ENCODE peak calls at places on chromosomes 16 and 17, in seven cellular contexts. H is fibroblast of the aortic adventitia, K is GM10248, U is cardiac fibroblast, M is astrocyte of the spinal cord, O is A549, J is tibial artery. Y is an unnamed sample.

GRCh38 chr17:17325816-17326215 is 22.6 kb downstream of the NT5M start:
- DNase-seq in H (no peak), K (peak), U (no peak), M (no peak), O (no peak), J (no peak), Y (no peak)

GRCh38 chr17:19937522-19937921 is 40.1 kb downstream of the AKAP10 start:
- DNase-seq in H (no peak), K (no peak), U (peak), M (no peak), O (no peak), J (no peak), Y (no peak)

GRCh38 chr17:17971431-17972125 is 622 bp downstream of the TOM1L2 start:
- DNase-seq in H (peak), K (no peak), U (peak), M (no peak), O (peak), J (peak), Y (no peak)

GRCh38 chr17:13587487-13588338 is 14.0 kb downstream of the HS3ST3A1 start:
- DNase-seq in H (peak), K (no peak), U (no peak), M (no peak), O (no peak), J (no peak), Y (no peak)

GRCh38 chr16:52851211-52851740 is 201.4 kb downstream of the CHD9NB start:
- DNase-seq in H (no peak), K (no peak), U (no peak), M (no peak), O (no peak), J (no peak), Y (no peak)

GRCh38 chr17:31321481-31321880 is at the start of gene EVI2A:
- DNase-seq in H (peak), K (peak), U (peak), M (peak), O (no peak), J (peak), Y (no peak)

GRCh38 chr16:1713331-1713730 is 7.3 kb downstream of the MAPK8IP3 start:
- DNase-seq in H (no peak), K (no peak), U (no peak), M (no peak), O (no peak), J (no peak), Y (no peak)

GRCh38 chr17:17061516-17061915 is 19.3 kb downstream of the MPRIP start:
- DNase-seq in H (no peak), K (no peak), U (no peak), M (no peak), O (no peak), J (peak), Y (no peak)

GRCh38 chr17:5699789-5700188 is 115.5 kb upstream of the NLRP1 start:
- DNase-seq in H (no peak), K (no peak), U (no peak), M (no peak), O (no peak), J (no peak), Y (peak)

GRCh38 chr17:45756266-45756989 is 27.7 kb upstream of the CRHR1 start:
- DNase-seq in H (no peak), K (no peak), U (no peak), M (no peak), O (no peak), J (no peak), Y (no peak)

GRCh38 chr16:47136101-47136820 is 7.5 kb downstream of the NETO2 start:
- DNase-seq in H (peak), K (peak), U (peak), M (peak), O (peak), J (no peak), Y (no peak)

GRCh38 chr16:10497132-10498088 is 83.0 kb downstream of the EMP2 start:
- DNase-seq in H (no peak), K (no peak), U (no peak), M (no peak), O (no peak), J (no peak), Y (no peak)

GRCh38 chr17:74758846-74759163 is 10.4 kb downstream of the NHERF1 start:
- DNase-seq in H (peak), K (no peak), U (no peak), M (peak), O (no peak), J (no peak), Y (no peak)

GRCh38 chr17:18859256-18859655 is 1.3 kb downstream of the PRPSAP2 start:
- DNase-seq in H (peak), K (no peak), U (peak), M (no peak), O (no peak), J (no peak), Y (no peak)

GRCh38 chr17:69575346-69575761 is 160.9 kb downstream of the MAP2K6 start:
- DNase-seq in H (peak), K (no peak), U (peak), M (peak), O (peak), J (no peak), Y (no peak)

GRCh38 chr17:47315451-47316266 is 8.1 kb upstream of the EFCAB13 start:
- DNase-seq in H (peak), K (peak), U (peak), M (peak), O (peak), J (no peak), Y (no peak)

GRCh38 chr16:53714080-53715050 is 10.4 kb downstream of the FTO start:
- DNase-seq in H (peak), K (no peak), U (peak), M (peak), O (no peak), J (peak), Y (no peak)

GRCh38 chr17:80092959-80093358 is 8.4 kb upstream of the GAA start:
- DNase-seq in H (no peak), K (no peak), U (no peak), M (no peak), O (no peak), J (peak), Y (no peak)

GRCh38 chr17:944266-944665 is 35.3 kb downstream of the NXN start:
- DNase-seq in H (no peak), K (no peak), U (no peak), M (no peak), O (no peak), J (no peak), Y (no peak)

GRCh38 chr17:39705786-39706348 is 6.0 kb downstream of the ERBB2 start:
- DNase-seq in H (no peak), K (no peak), U (no peak), M (no peak), O (no peak), J (no peak), Y (no peak)

GRCh38 chr17:38861399-38861843 is 7.9 kb upstream of the RPL23 start:
- DNase-seq in H (peak), K (peak), U (no peak), M (no peak), O (peak), J (no peak), Y (no peak)

GRCh38 chr17:60148300-60148838 is 1.4 kb upstream of the CA4 start:
- DNase-seq in H (no peak), K (no peak), U (no peak), M (no peak), O (no peak), J (no peak), Y (no peak)

GRCh38 chr16:82761236-82761635 is 134.5 kb downstream of the CDH13 start:
- DNase-seq in H (peak), K (no peak), U (peak), M (peak), O (no peak), J (peak), Y (no peak)

GRCh38 chr17:46908352-46908751 is 14.6 kb upstream of the GOSR2 start:
- DNase-seq in H (no peak), K (no peak), U (no peak), M (no peak), O (no peak), J (no peak), Y (no peak)

GRCh38 chr17:32516450-32516849 is 29.7 kb downstream of the CDK5R1 start:
- DNase-seq in H (no peak), K (no peak), U (no peak), M (no peak), O (no peak), J (no peak), Y (no peak)

GRCh38 chr17:83067718-83068261 is 11.6 kb upstream of the METRNL start:
- DNase-seq in H (no peak), K (no peak), U (peak), M (no peak), O (peak), J (peak), Y (no peak)
- TF ChIP-seq CTCF in H (peak), K (no peak), U (no peak), M (peak), O (no peak), J (no peak), Y (peak)

DNA sequence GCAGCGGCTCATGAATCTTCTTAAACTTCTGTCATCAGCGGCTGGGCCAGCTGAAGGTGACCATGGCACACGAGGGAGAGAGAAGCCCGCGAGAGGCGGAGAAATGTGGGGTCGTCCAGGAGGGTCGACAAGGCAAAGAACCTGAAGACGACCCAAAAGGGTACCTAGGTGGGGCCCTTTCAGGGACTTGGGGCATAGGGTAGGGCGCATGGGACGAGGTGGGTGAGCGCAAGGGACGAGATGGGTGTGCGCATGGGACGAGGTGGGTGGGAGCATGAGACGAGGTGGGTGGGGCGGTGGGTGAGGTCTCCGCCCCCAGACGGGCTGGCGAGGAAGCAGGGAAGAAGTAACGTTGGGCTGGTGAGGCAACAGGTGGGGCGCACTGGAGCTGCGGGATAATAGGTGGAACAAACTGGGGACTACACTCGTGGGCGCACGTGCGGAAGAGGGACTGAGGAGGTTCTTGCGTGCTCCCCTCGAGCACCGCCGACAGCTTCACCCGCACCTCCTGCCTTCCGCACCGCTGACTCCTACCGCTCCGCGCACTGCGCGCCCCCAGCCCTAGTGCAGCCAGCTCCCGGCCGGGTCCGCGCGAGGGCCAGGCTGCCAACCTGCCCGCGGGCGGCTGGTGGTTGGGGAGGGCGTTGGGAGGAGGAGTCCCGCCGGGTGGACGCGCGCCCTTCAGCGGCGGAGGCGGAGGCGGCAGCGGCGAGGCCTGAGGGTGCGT is 23.2 kb upstream of the CRYM start:
- DNase-seq in H (peak), K (peak), U (peak), M (peak), O (peak), J (peak), Y (peak)
- TF ChIP-seq CTCF in H (peak), K (no peak), U (no peak), M (peak), O (peak), J (peak), Y (peak)

GRCh38 chr16:55622930-55623561 is 32.7 kb upstream of the SLC6A2 start:
- DNase-seq in H (no peak), K (no peak), U (no peak), M (peak), O (peak), J (no peak), Y (no peak)
- TF ChIP-seq CTCF in H (no peak), K (no peak), U (no peak), M (peak), O (peak), J (no peak), Y (no peak)

GRCh38 chr17:28334176-28334575 is 1.1 kb downstream of the IFT20 start:
- DNase-seq in H (peak), K (no peak), U (peak), M (no peak), O (no peak), J (no peak), Y (no peak)

GRCh38 chr17:28335959-28336871 is 654 bp downstream of the TNFAIP1 start:
- DNase-seq in H (peak), K (no peak), U (peak), M (peak), O (peak), J (peak), Y (no peak)

GRCh38 chr17:28334666-28335200 is 539 bp downstream of the IFT20 start:
- DNase-seq in H (no peak), K (no peak), U (no peak), M (no peak), O (no peak), J (no peak), Y (no peak)

GRCh38 chr17:28333083-28333746 is 2.1 kb downstream of the IFT20 start:
- DNase-seq in H (no peak), K (no peak), U (no peak), M (no peak), O (no peak), J (no peak), Y (no peak)

DNA sequence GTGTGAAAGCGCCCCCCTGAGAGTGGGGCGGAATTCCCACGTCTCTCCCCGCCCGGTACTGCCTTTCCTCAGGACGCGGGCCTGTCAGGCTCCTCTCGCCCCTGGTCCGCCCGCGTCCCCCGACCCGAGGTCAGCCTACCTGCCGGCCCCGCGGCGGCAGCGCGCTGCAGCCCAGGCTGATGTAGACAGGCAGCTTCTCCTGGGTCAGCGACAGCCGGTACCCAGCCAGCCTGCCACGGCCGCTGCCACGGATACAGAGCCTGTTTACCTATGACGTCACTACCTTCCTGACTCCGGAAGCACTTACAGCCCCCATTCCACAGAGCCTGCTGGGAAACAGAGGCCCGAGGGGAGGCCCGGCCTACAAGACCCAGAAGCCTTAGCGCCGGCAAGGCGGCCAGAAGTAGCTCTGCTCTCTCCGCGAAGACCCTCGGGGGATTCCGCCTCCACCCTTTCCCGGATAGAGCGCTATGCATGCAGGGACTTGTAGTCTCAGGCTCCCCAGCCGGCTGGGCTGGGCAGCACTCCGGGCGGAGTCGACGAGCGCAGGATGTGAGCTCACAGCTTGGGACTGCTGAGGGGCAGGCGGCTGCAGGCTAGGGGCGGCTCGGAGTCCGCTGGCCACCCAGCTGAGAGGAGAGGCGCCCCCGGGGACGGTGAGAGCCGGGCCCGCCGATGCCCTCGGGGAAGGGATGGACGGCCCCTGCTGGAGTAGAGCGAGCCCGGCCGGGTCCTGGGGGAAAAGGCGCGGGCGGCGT is at the start of the genes IFT20 and TNFAIP1:
- DNase-seq in H (peak), K (peak), U (peak), M (peak), O (peak), J (peak), Y (peak)
- TF ChIP-seq CTCF in H (peak), K (peak), U (no peak), M (no peak), O (no peak), J (peak), Y (no peak)

GRCh38 chr17:67246398-67246647 is 1.3 kb upstream of the HELZ start:
- DNase-seq in H (no peak), K (no peak), U (no peak), M (peak), O (no peak), J (no peak), Y (no peak)

GRCh38 chr17:67244621-67245072 is 349 bp downstream of the HELZ start:
- DNase-seq in H (no peak), K (no peak), U (no peak), M (no peak), O (no peak), J (no peak), Y (no peak)

GRCh38 chr17:67246648-67247415 is 1.8 kb upstream of the HELZ start:
- DNase-seq in H (no peak), K (peak), U (no peak), M (peak), O (peak), J (no peak), Y (peak)

GRCh38 chr17:67245073-67245693 is at the start of gene HELZ:
- DNase-seq in H (peak), K (peak), U (peak), M (peak), O (peak), J (peak), Y (peak)

GRCh38 chr17:67245694-67246397 is 850 bp upstream of the HELZ start:
- DNase-seq in H (no peak), K (peak), U (no peak), M (no peak), O (peak), J (no peak), Y (peak)
- TF ChIP-seq CTCF in H (no peak), K (no peak), U (no peak), M (no peak), O (peak), J (no peak), Y (peak)

GRCh38 chr17:15029469-15029868 is 235.7 kb downstream of the PMP22 start:
- DNase-seq in H (no peak), K (no peak), U (no peak), M (no peak), O (no peak), J (no peak), Y (no peak)
- TF ChIP-seq CTCF in H (no peak), K (no peak), U (no peak), M (no peak), O (no peak), J (no peak), Y (no peak)

GRCh38 chr16:68234188-68235104 is 1.5 kb downstream of the ESRP2 start:
- DNase-seq in H (no peak), K (no peak), U (no peak), M (no peak), O (no peak), J (no peak), Y (no peak)
- TF ChIP-seq CTCF in H (no peak), K (no peak), U (no peak), M (no peak), O (no peak), J (no peak), Y (no peak)

GRCh38 chr17:50577451-50577954 is 17.0 kb downstream of the CACNA1G start:
- DNase-seq in H (no peak), K (no peak), U (no peak), M (no peak), O (no peak), J (no peak), Y (no peak)

GRCh38 chr17:50579399-50579798 is 18.9 kb downstream of the CACNA1G start:
- DNase-seq in H (no peak), K (no peak), U (no peak), M (no peak), O (no peak), J (no peak), Y (no peak)

GRCh38 chr17:50580636-50581035 is 20.1 kb downstream of the CACNA1G start:
- DNase-seq in H (no peak), K (no peak), U (no peak), M (no peak), O (no peak), J (no peak), Y (no peak)

GRCh38 chr17:50576864-50577263 is 16.3 kb downstream of the CACNA1G start:
- DNase-seq in H (no peak), K (no peak), U (no peak), M (no peak), O (no peak), J (no peak), Y (no peak)

DNA sequence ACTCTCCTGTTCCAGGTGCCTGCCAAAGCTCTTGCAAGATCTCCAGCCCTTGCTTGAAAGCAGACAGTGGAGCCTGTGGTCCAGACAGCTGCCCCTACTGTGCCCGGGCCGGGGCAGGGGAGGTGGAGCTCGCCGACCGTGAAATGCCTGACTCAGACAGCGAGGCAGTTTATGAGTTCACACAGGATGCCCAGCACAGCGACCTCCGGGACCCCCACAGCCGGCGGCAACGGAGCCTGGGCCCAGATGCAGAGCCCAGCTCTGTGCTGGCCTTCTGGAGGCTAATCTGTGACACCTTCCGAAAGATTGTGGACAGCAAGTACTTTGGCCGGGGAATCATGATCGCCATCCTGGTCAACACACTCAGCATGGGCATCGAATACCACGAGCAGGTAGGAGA is 17.7 kb downstream of the CACNA1G start:
- DNase-seq in H (no peak), K (no peak), U (no peak), M (no peak), O (no peak), J (no peak), Y (no peak)
- TF ChIP-seq CTCF in H (no peak), K (no peak), U (no peak), M (no peak), O (no peak), J (no peak), Y (no peak)